ENCODE peak calls at places on chromosome 20, in four cellular contexts. One of them, this sample, is unnamed.
A peak's percentile ranks its signal among the peaks of the same experiment; 100 is the strongest.

GRCh38 chr20:46341374-46342044 is 33.2 kb upstream of the CDH22 start:
- DNase-seq in NT2/D1: no peak
- DNase-seq in HTR-8/SVneo: no peak
- DNase-seq in osteocyte: no peak
- DNase-seq in this sample: no peak

GRCh38 chr20:58700121-58700780 is 7.7 kb downstream of the NPEPL1 start:
- DNase-seq in NT2/D1: no peak
- DNase-seq in HTR-8/SVneo: no peak
- DNase-seq in osteocyte: no peak
- DNase-seq in this sample: no peak

GRCh38 chr20:4661191-4661590 is 60.5 kb upstream of the PRND start:
- DNase-seq in NT2/D1: no peak
- DNase-seq in HTR-8/SVneo: no peak
- DNase-seq in osteocyte: no peak
- DNase-seq in this sample: no peak

GRCh38 chr20:58407201-58407873 is 18.3 kb downstream of the VAPB start:
- DNase-seq in NT2/D1: no peak
- DNase-seq in HTR-8/SVneo: peak; percentile 83
- DNase-seq in osteocyte: no peak
- DNase-seq in this sample: no peak

GRCh38 chr20:7180261-7181045 is 413.0 kb downstream of the BMP2 start:
- DNase-seq in NT2/D1: no peak
- DNase-seq in HTR-8/SVneo: no peak
- DNase-seq in osteocyte: no peak
- DNase-seq in this sample: no peak

GRCh38 chr20:19478320-19478719 is 265.9 kb downstream of the SLC24A3 start:
- DNase-seq in NT2/D1: no peak
- DNase-seq in HTR-8/SVneo: no peak
- DNase-seq in osteocyte: no peak
- DNase-seq in this sample: no peak

GRCh38 chr20:53776858-53777257 is 183.2 kb upstream of the ZNF217 start:
- DNase-seq in NT2/D1: no peak
- DNase-seq in HTR-8/SVneo: no peak
- DNase-seq in osteocyte: no peak
- DNase-seq in this sample: no peak

GRCh38 chr20:10902836-10903410 is 229.1 kb upstream of the JAG1 start:
- DNase-seq in NT2/D1: no peak
- DNase-seq in HTR-8/SVneo: no peak
- DNase-seq in osteocyte: no peak
- DNase-seq in this sample: no peak

GRCh38 chr20:54208492-54209044 is 681 bp downstream of the PFDN4 start:
- DNase-seq in NT2/D1: no peak
- DNase-seq in HTR-8/SVneo: peak; percentile 41
- DNase-seq in osteocyte: no peak
- DNase-seq in this sample: peak; percentile 31

GRCh38 chr20:62241501-62241900 is 3.2 kb downstream of the OSBPL2 start:
- DNase-seq in NT2/D1: no peak
- DNase-seq in HTR-8/SVneo: no peak
- DNase-seq in osteocyte: no peak
- DNase-seq in this sample: no peak

GRCh38 chr20:20211274-20211987 is 156.5 kb upstream of the INSM1 start:
- DNase-seq in NT2/D1: no peak
- DNase-seq in HTR-8/SVneo: no peak
- DNase-seq in osteocyte: no peak
- DNase-seq in this sample: no peak

GRCh38 chr20:62387993-62388635 is 1.2 kb downstream of the RPS21 start:
- DNase-seq in NT2/D1: no peak
- DNase-seq in HTR-8/SVneo: no peak
- DNase-seq in osteocyte: no peak
- DNase-seq in this sample: no peak

This sample was measured in GM13976.